ENCODE peak calls at places on chromosomes 1 and 21, in five cellular contexts. One of them, this sample, is unnamed.

GRCh38 chr1:209590405-209590804 is 6.9 kb downstream of the CAMK1G start:
- DNase-seq in stomach: no peak
- DNase-seq in H1: peak; percentile 9
- DNase-seq in A549: peak; percentile 43
- DNase-seq in transverse colon: no peak
- DNase-seq in this sample: no peak

GRCh38 chr1:26555550-26555981 is 26.0 kb downstream of the RPS6KA1 start:
- DNase-seq in transverse colon: no peak
- DNase-seq in stomach: no peak
- DNase-seq in H1: no peak
- DNase-seq in A549: no peak
- DNase-seq in this sample: no peak

GRCh38 chr1:151009206-151009587 is 948 bp downstream of the PRUNE1 start:
- DNase-seq in H1: no peak
- DNase-seq in stomach: no peak
- DNase-seq in A549: no peak
- DNase-seq in transverse colon: no peak
- DNase-seq in this sample: no peak

GRCh38 chr1:242586355-242586670 is 61.8 kb upstream of the PLD5 start:
- DNase-seq in stomach: no peak
- DNase-seq in A549: no peak
- DNase-seq in transverse colon: no peak
- DNase-seq in H1: no peak
- DNase-seq in this sample: no peak

GRCh38 chr1:230105754-230106625 is 39.0 kb downstream of the GALNT2 start:
- DNase-seq in A549: peak; percentile 86
- DNase-seq in transverse colon: no peak
- DNase-seq in stomach: no peak
- DNase-seq in H1: no peak
- DNase-seq in this sample: peak; percentile 58

GRCh38 chr1:67256291-67257172 is 51.1 kb upstream of the IL12RB2 start:
- DNase-seq in transverse colon: no peak
- DNase-seq in H1: no peak
- DNase-seq in A549: no peak
- DNase-seq in stomach: no peak
- DNase-seq in this sample: no peak

GRCh38 chr1:156444407-156445001 is 56.1 kb downstream of the MEF2D start:
- DNase-seq in transverse colon: no peak
- DNase-seq in H1: no peak
- DNase-seq in stomach: no peak
- DNase-seq in A549: peak; percentile 61
- DNase-seq in this sample: no peak

GRCh38 chr21:42670884-42671283 is 17.5 kb downstream of the PDE9A start:
- DNase-seq in A549: no peak
- DNase-seq in H1: no peak
- DNase-seq in transverse colon: no peak
- DNase-seq in stomach: no peak
- DNase-seq in this sample: no peak

GRCh38 chr1:180935326-180936109 is 22.8 kb downstream of the KIAA1614 start:
- DNase-seq in A549: no peak
- DNase-seq in stomach: no peak
- DNase-seq in transverse colon: peak; percentile 49
- DNase-seq in H1: no peak
- DNase-seq in this sample: no peak

GRCh38 chr1:40742363-40743061 is 41.1 kb upstream of the KCNQ4 start:
- DNase-seq in stomach: no peak
- DNase-seq in A549: no peak
- DNase-seq in transverse colon: no peak
- DNase-seq in H1: no peak
- DNase-seq in this sample: no peak

GRCh38 chr1:17141441-17142197 is 22.4 kb upstream of the PADI2 start:
- DNase-seq in stomach: no peak
- DNase-seq in transverse colon: no peak
- DNase-seq in A549: no peak
- DNase-seq in H1: no peak
- DNase-seq in this sample: no peak

GRCh38 chr21:38220270-38220737 is 36.5 kb upstream of the KCNJ15 start:
- DNase-seq in H1: no peak
- DNase-seq in A549: no peak
- DNase-seq in transverse colon: no peak
- DNase-seq in stomach: peak; percentile 44
- DNase-seq in this sample: no peak

GRCh38 chr1:113940365-113941244 is 11.5 kb downstream of the HIPK1 start:
- DNase-seq in stomach: no peak
- DNase-seq in transverse colon: peak; percentile 14
- DNase-seq in A549: no peak
- DNase-seq in H1: no peak
- DNase-seq in this sample: no peak

GRCh38 chr1:84635261-84635848 is 54.9 kb downstream of the SSX2IP start:
- DNase-seq in transverse colon: no peak
- DNase-seq in stomach: no peak
- DNase-seq in H1: no peak
- DNase-seq in A549: no peak
- DNase-seq in this sample: no peak

GRCh38 chr1:150973826-150974579 is 632 bp downstream of the CERS2 start:
- DNase-seq in stomach: peak; percentile 48
- DNase-seq in A549: no peak
- DNase-seq in H1: no peak
- DNase-seq in transverse colon: peak; percentile 56
- DNase-seq in this sample: no peak

GRCh38 chr1:21762022-21762404 is 20.9 kb downstream of the USP48 start:
- DNase-seq in transverse colon: no peak
- DNase-seq in H1: no peak
- DNase-seq in stomach: no peak
- DNase-seq in A549: no peak
- DNase-seq in this sample: no peak

GRCh38 chr1:168719306-168720111 is 9.5 kb downstream of the DPT start:
- DNase-seq in H1: no peak
- DNase-seq in transverse colon: no peak
- DNase-seq in A549: peak; percentile 34
- DNase-seq in stomach: no peak
- DNase-seq in this sample: no peak

GRCh38 chr1:29546496-29546895 is 310.2 kb downstream of the PTPRU start:
- DNase-seq in transverse colon: no peak
- DNase-seq in stomach: no peak
- DNase-seq in A549: no peak
- DNase-seq in H1: no peak
- DNase-seq in this sample: no peak

GRCh38 chr1:213572939-213573647 is 414.7 kb upstream of the PROX1 start:
- DNase-seq in stomach: no peak
- DNase-seq in A549: no peak
- DNase-seq in transverse colon: no peak
- DNase-seq in H1: no peak
- DNase-seq in this sample: no peak

GRCh38 chr1:170670751-170671628 is 7.1 kb downstream of the PRRX1 start:
- DNase-seq in H1: no peak
- DNase-seq in transverse colon: peak; percentile 65
- DNase-seq in stomach: no peak
- DNase-seq in A549: no peak
- DNase-seq in this sample: no peak

GRCh38 chr1:186843261-186843660 is 14.5 kb downstream of the PLA2G4A start:
- DNase-seq in stomach: no peak
- DNase-seq in H1: no peak
- DNase-seq in transverse colon: no peak
- DNase-seq in A549: no peak
- DNase-seq in this sample: no peak

GRCh38 chr1:43705982-43706597 is 1.2 kb upstream of the ST3GAL3 start:
- DNase-seq in A549: peak; percentile 4
- DNase-seq in H1: no peak
- DNase-seq in stomach: no peak
- DNase-seq in transverse colon: no peak
- DNase-seq in this sample: no peak

GRCh38 chr1:43706598-43707190 is 642 bp upstream of the ST3GAL3 start:
- DNase-seq in transverse colon: peak; percentile 22
- DNase-seq in H1: peak; percentile 17
- DNase-seq in stomach: no peak
- DNase-seq in A549: peak; percentile 10
- DNase-seq in this sample: no peak

GRCh38 chr1:43705334-43705733 is 2.0 kb upstream of the ST3GAL3 start:
- DNase-seq in A549: no peak
- DNase-seq in H1: no peak
- DNase-seq in stomach: no peak
- DNase-seq in transverse colon: no peak
- DNase-seq in this sample: no peak

GRCh38 chr1:43708006-43708412 is 673 bp downstream of the ST3GAL3 start:
- DNase-seq in transverse colon: no peak
- DNase-seq in H1: peak; percentile 19
- DNase-seq in A549: no peak
- DNase-seq in stomach: no peak
- DNase-seq in this sample: no peak

GRCh38 chr1:43707191-43708005 is at the start of gene ST3GAL3:
- DNase-seq in transverse colon: peak; percentile 94
- DNase-seq in stomach: peak; percentile 92
- DNase-seq in A549: peak; percentile 86
- DNase-seq in H1: peak; percentile 77
- DNase-seq in this sample: peak; percentile 90
- TF ChIP-seq POLR2A in transverse colon: peak; percentile 45
- TF ChIP-seq POLR2A in stomach: no peak
- TF ChIP-seq POLR2A in A549: peak; percentile 90
- TF ChIP-seq POLR2A in H1: peak; percentile 91
- TF ChIP-seq POLR2A in this sample: peak; percentile 95

DNA sequence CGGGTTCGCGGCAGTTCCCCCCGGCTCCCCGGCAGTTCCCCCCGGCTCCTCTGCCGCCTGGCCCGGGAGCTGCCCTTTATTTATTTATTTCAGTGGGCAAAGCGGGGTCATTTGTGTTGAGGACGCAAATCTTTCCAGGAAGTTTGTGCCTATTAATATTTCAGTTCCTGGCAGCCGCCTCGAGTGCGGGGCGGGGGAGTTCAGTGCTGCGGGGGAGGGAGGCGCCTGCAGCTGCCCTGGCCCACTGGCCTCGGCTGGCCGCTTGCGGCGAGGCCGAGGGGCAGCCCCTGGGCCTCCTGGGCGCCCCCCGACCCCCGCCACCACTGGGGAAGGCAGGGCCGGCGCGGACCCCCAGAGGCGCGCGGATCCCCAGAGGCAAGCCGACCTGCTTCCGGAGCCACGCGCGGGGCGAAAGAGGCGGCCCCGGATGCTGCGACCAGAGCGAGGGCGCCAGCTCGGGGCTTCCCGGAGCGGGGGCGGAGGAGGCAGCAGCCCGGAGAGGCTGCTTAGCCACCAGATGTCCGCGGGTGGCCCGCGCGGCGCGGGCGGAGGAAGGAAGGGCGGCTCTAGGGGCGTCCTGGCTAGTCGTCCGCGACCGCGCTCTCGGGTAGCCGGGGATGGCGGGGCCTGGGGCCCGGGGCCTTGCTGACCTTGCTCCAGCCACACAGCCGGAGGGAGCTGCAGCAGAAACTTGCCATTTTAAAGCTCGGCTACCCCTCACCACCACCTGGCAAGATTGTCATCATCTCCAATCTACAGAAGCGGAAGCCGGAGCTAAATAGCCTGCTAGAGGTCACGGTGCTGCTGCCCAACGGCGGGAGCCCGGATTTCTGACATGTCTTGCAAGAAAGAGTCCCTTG is 48.0 kb downstream of the H3-3A start:
- DNase-seq in H1: no peak
- DNase-seq in A549: peak; percentile 68
- DNase-seq in transverse colon: peak; percentile 73
- DNase-seq in stomach: peak; percentile 76
- DNase-seq in this sample: peak; percentile 84
- TF ChIP-seq POLR2A in H1: no peak
- TF ChIP-seq POLR2A in A549: no peak
- TF ChIP-seq POLR2A in transverse colon: peak; percentile 67
- TF ChIP-seq POLR2A in stomach: no peak
- TF ChIP-seq POLR2A in this sample: peak; percentile 42

DNA sequence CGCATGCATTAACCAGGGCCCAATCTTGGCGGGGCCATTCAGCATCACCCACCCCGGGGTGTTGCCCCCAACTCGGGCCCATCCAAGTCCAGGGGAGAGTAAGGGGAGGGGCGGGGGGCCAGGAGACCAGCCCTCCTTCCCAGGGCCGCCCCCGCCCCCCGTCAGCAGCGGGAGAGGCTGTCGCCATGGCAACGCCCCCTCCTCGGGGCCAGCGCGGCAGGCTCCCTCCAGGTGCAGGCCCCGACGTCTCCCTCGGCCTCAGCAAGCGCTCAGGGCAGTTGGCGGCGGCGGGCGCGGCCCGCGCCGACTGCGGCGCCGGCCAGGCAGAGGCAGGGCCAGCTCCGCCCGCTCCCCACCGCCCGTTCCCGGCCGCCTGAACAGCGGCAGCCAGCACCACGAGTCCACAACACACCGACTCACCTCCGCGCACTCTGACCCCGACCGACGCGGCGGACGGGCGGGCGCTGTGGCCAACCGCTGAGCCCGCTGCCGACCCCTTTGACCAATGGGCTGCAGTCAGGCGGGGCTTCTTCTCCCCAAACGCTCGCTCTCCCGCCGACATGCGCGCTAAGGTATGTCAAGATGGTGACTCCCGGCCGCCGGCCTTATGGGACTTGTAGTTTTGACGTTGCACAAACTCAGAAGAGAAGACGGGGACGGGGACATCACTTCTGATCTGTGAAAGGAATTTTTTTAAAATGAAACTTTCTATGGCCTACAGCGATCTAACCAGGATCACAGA is at the start of gene ERI3:
- DNase-seq in H1: peak; percentile 90
- DNase-seq in transverse colon: peak; percentile 97
- DNase-seq in A549: peak; percentile 96
- DNase-seq in stomach: peak; percentile 98
- DNase-seq in this sample: peak; percentile 97
- TF ChIP-seq POLR2A in H1: peak; percentile 66
- TF ChIP-seq POLR2A in transverse colon: peak; percentile 28
- TF ChIP-seq POLR2A in A549: peak; percentile 37
- TF ChIP-seq POLR2A in stomach: no peak
- TF ChIP-seq POLR2A in this sample: peak; percentile 69

GRCh38 chr1:154974808-154975408 is 427 bp downstream of the CKS1B start:
- DNase-seq in H1: peak; percentile 91
- DNase-seq in stomach: peak; percentile 94
- DNase-seq in transverse colon: peak; percentile 96
- DNase-seq in A549: peak; percentile 98
- DNase-seq in this sample: peak; percentile 77
- TF ChIP-seq POLR2A in H1: peak; percentile 61
- TF ChIP-seq POLR2A in stomach: peak; percentile 69
- TF ChIP-seq POLR2A in transverse colon: peak; percentile 61
- TF ChIP-seq POLR2A in A549: peak; percentile 26
- TF ChIP-seq POLR2A in this sample: peak; percentile 65

DNA sequence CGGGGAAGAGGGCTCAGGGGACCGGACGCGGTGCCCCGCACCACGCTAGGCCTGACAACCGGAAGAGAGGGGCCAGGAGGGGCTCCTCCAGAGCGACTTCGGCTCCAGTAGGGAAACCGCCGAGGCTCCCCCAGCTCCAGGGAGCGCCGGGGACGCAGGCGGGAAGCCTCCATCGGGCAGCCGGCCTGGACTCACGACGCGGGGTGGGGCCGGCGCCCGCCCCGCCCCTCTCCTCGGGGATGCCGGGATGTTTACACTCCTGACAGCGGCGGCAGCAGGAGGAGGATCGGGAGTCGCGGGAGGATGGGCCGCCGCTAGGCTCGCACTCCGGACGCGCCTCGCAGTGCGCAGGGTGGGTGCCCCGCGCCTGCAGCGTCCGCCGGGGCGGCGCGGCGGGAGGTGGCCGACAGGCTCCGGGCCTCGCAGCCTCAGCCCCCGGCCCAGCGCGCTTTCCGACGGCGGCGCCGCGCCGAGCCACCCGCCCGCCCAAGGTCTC is at the start of gene NEK7:
- DNase-seq in H1: peak; percentile 39
- DNase-seq in A549: peak; percentile 86
- DNase-seq in transverse colon: peak; percentile 89
- DNase-seq in stomach: peak; percentile 85
- DNase-seq in this sample: peak; percentile 79
- TF ChIP-seq POLR2A in H1: no peak
- TF ChIP-seq POLR2A in A549: peak; percentile 79
- TF ChIP-seq POLR2A in transverse colon: peak; percentile 46
- TF ChIP-seq POLR2A in stomach: no peak
- TF ChIP-seq POLR2A in this sample: peak; percentile 96

GRCh38 chr1:220748091-220748934 is at the start of gene MTARC2:
- DNase-seq in stomach: peak; percentile 80
- DNase-seq in A549: peak; percentile 82
- DNase-seq in H1: peak; percentile 57
- DNase-seq in transverse colon: peak; percentile 80
- DNase-seq in this sample: peak; percentile 60
- TF ChIP-seq POLR2A in stomach: peak; percentile 43
- TF ChIP-seq POLR2A in A549: peak; percentile 95
- TF ChIP-seq POLR2A in H1: peak; percentile 92
- TF ChIP-seq POLR2A in transverse colon: peak; percentile 90
- TF ChIP-seq POLR2A in this sample: peak; percentile 86

This sample was measured in H54.